ENCODE peak calls at places on chromosomes 7 and 10, in six cellular contexts. M, V, B, K, X and O are unnamed samples.

GRCh38 chr10:114259825-114260224 is 20.8 kb downstream of the VWA2 start:
- DNase-seq in M (no peak), V (no peak), B (peak), K (peak), X (no peak), O (no peak)

GRCh38 chr10:43752682-43753081 is 104.0 kb upstream of the ZNF32 start:
- DNase-seq in M (no peak), V (no peak), B (no peak), K (no peak), X (no peak), O (no peak)

GRCh38 chr10:47335906-47336305 is 12.3 kb upstream of the RBP3 start:
- DNase-seq in M (no peak), V (no peak), B (no peak), K (no peak), X (no peak), O (no peak)

GRCh38 chr7:38463277-38464224 is 167.6 kb downstream of the AMPH start:
- DNase-seq in M (peak), V (no peak), B (peak), K (peak), X (no peak), O (peak)

GRCh38 chr10:110209926-110210662 is 2.7 kb downstream of the MXI1 start:
- DNase-seq in M (no peak), V (peak), B (peak), K (peak), X (no peak), O (no peak)

GRCh38 chr10:85407093-85407492 is 959.5 kb downstream of the GRID1 start:
- DNase-seq in M (no peak), V (no peak), B (no peak), K (no peak), X (no peak), O (no peak)

GRCh38 chr10:82814635-82815034 is 939.6 kb downstream of the NRG3 start:
- DNase-seq in M (no peak), V (no peak), B (peak), K (no peak), X (no peak), O (no peak)

GRCh38 chr7:7306231-7306630 is 123.9 kb downstream of the C1GALT1 start:
- DNase-seq in M (no peak), V (no peak), B (no peak), K (no peak), X (no peak), O (no peak)

GRCh38 chr10:71134732-71135211 is 77.6 kb upstream of the UNC5B start:
- DNase-seq in M (no peak), V (no peak), B (no peak), K (no peak), X (no peak), O (no peak)